ENCODE peak calls at places on chromosome 7, in six cellular contexts. One of them, this sample, is unnamed.

GRCh38 chr7:7183833-7184463 is 1.6 kb downstream of the C1GALT1 start:
- DNase-seq in ovary: no peak
- DNase-seq in thoracic aorta: no peak
- DNase-seq in esophagus muscularis mucosa: no peak
- DNase-seq in tibial artery: no peak
- DNase-seq in GM12864: no peak
- DNase-seq in this sample: no peak

GRCh38 chr7:101536232-101536631 is 92.9 kb downstream of the MYL10 start:
- DNase-seq in GM12864: no peak
- DNase-seq in ovary: no peak
- DNase-seq in tibial artery: no peak
- DNase-seq in thoracic aorta: no peak
- DNase-seq in esophagus muscularis mucosa: no peak
- DNase-seq in this sample: no peak

GRCh38 chr7:92517626-92518025 is 10.7 kb downstream of the PEX1 start:
- DNase-seq in tibial artery: no peak
- DNase-seq in esophagus muscularis mucosa: no peak
- DNase-seq in thoracic aorta: no peak
- DNase-seq in GM12864: no peak
- DNase-seq in ovary: no peak
- DNase-seq in this sample: no peak

GRCh38 chr7:44403176-44403759 is 77.9 kb upstream of the CAMK2B start:
- DNase-seq in esophagus muscularis mucosa: peak
- DNase-seq in tibial artery: no peak
- DNase-seq in GM12864: no peak
- DNase-seq in ovary: no peak
- DNase-seq in thoracic aorta: no peak
- DNase-seq in this sample: no peak

GRCh38 chr7:135147899-135148721 is at the start of gene TMEM140:
- DNase-seq in tibial artery: no peak
- DNase-seq in GM12864: no peak
- DNase-seq in thoracic aorta: no peak
- DNase-seq in ovary: no peak
- DNase-seq in esophagus muscularis mucosa: no peak
- DNase-seq in this sample: peak

GRCh38 chr7:139034855-139035587 is 821 bp downstream of the ZC3HAV1L start:
- DNase-seq in tibial artery: no peak
- DNase-seq in ovary: peak
- DNase-seq in esophagus muscularis mucosa: no peak
- DNase-seq in thoracic aorta: no peak
- DNase-seq in GM12864: no peak
- DNase-seq in this sample: peak

GRCh38 chr7:54963155-54963554 is 55.7 kb upstream of the EGFR start:
- DNase-seq in esophagus muscularis mucosa: no peak
- DNase-seq in GM12864: no peak
- DNase-seq in tibial artery: no peak
- DNase-seq in thoracic aorta: no peak
- DNase-seq in ovary: no peak
- DNase-seq in this sample: no peak

GRCh38 chr7:91892099-91892788 is 11.7 kb upstream of the MTERF1 start:
- DNase-seq in thoracic aorta: no peak
- DNase-seq in GM12864: no peak
- DNase-seq in ovary: no peak
- DNase-seq in tibial artery: no peak
- DNase-seq in esophagus muscularis mucosa: no peak
- DNase-seq in this sample: no peak

GRCh38 chr7:25187932-25188331 is 40.4 kb downstream of the NPVF start:
- DNase-seq in tibial artery: no peak
- DNase-seq in thoracic aorta: no peak
- DNase-seq in ovary: no peak
- DNase-seq in esophagus muscularis mucosa: no peak
- DNase-seq in GM12864: no peak
- DNase-seq in this sample: no peak

DNA sequence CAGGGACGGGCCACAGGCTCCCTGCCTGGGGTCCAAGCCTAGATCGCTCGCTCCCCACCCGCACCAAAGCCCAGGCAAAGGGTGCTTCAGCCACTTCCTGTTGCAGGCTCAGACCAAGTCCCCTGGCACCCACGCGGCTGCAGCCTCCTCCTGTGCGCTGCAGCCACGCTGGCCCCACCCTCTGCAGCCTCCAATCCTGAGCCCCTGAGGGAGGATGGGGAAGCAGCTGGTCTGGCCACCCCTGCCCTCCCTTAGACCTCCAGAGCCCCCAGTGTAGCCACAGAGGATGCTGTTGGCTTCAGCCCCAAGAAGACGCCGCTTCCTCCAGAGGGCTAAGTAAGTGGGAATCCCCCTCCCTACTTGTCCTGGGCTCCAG is 9.3 kb downstream of the LIMK1 start:
- DNase-seq in tibial artery: peak
- DNase-seq in GM12864: peak
- DNase-seq in ovary: peak
- DNase-seq in thoracic aorta: no peak
- DNase-seq in esophagus muscularis mucosa: no peak
- DNase-seq in this sample: peak
- H3K4me3 ChIP-seq in tibial artery: peak
- H3K4me3 ChIP-seq in GM12864: peak
- H3K4me3 ChIP-seq in ovary: no peak
- H3K4me3 ChIP-seq in thoracic aorta: peak
- H3K4me3 ChIP-seq in esophagus muscularis mucosa: peak
- H3K4me3 ChIP-seq in this sample: peak

DNA sequence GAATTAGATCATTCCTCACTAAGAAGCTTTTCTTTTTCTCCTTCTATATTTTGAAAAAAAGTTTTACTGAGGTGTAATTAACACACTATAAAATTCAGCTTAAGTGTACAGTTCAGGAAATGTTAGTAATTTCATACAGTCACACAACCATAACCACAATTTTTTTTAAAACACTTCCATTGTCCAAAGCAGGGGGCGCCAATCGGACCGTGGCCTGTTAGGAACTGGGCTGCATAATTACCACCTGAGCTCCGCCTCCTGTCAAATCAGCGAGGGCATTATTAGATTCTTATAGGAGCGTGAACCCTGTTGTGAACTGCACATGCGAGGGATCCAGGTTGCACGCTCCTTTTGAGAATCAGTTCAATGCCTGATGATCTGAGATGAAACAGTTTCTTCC is 427.1 kb downstream of the TFEC start:
- DNase-seq in GM12864: no peak
- DNase-seq in thoracic aorta: no peak
- DNase-seq in esophagus muscularis mucosa: no peak
- DNase-seq in tibial artery: no peak
- DNase-seq in ovary: no peak
- DNase-seq in this sample: no peak
- TF ChIP-seq CTCF in GM12864: no peak
- TF ChIP-seq CTCF in thoracic aorta: no peak
- TF ChIP-seq CTCF in esophagus muscularis mucosa: no peak
- TF ChIP-seq CTCF in tibial artery: no peak
- TF ChIP-seq CTCF in ovary: no peak
- TF ChIP-seq CTCF in this sample: no peak

GRCh38 chr7:149776305-149776704 is 2.9 kb upstream of the ZNF467 start:
- DNase-seq in thoracic aorta: no peak
- DNase-seq in GM12864: no peak
- DNase-seq in esophagus muscularis mucosa: no peak
- DNase-seq in ovary: no peak
- DNase-seq in tibial artery: no peak
- DNase-seq in this sample: no peak
- H3K4me3 ChIP-seq in thoracic aorta: no peak
- H3K4me3 ChIP-seq in GM12864: no peak
- H3K4me3 ChIP-seq in esophagus muscularis mucosa: peak
- H3K4me3 ChIP-seq in ovary: no peak
- H3K4me3 ChIP-seq in tibial artery: no peak
- H3K4me3 ChIP-seq in this sample: no peak

GRCh38 chr7:566100-566499 is 46.5 kb upstream of the PDGFA start:
- DNase-seq in thoracic aorta: no peak
- DNase-seq in ovary: no peak
- DNase-seq in esophagus muscularis mucosa: no peak
- DNase-seq in tibial artery: no peak
- DNase-seq in GM12864: no peak
- DNase-seq in this sample: no peak
- TF ChIP-seq CTCF in thoracic aorta: no peak
- TF ChIP-seq CTCF in ovary: no peak
- TF ChIP-seq CTCF in esophagus muscularis mucosa: no peak
- TF ChIP-seq CTCF in tibial artery: no peak
- TF ChIP-seq CTCF in GM12864: no peak
- TF ChIP-seq CTCF in this sample: no peak

DNA sequence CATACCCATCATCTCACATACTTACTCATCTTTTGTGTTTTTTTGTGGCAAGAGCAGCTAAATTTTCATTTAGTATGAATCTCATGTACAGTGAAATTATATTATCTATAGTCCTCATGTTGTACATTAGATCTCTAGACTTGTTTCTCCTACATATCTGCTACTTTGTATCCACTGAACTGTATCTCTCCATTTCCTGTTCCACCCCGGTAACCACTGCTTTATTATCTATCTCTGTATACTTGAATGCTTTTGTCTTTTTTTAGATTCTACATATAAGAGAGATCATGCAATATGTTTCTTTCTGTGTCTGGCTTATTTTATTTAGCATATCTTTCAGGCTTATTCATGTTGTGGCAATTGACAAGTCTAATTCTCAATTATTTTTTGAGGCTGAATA is 125.1 kb downstream of the ANKRD7 start:
- DNase-seq in tibial artery: no peak
- DNase-seq in thoracic aorta: no peak
- DNase-seq in ovary: no peak
- DNase-seq in esophagus muscularis mucosa: no peak
- DNase-seq in GM12864: no peak
- DNase-seq in this sample: no peak
- H3K4me3 ChIP-seq in tibial artery: no peak
- H3K4me3 ChIP-seq in thoracic aorta: no peak
- H3K4me3 ChIP-seq in ovary: no peak
- H3K4me3 ChIP-seq in esophagus muscularis mucosa: no peak
- H3K4me3 ChIP-seq in GM12864: no peak
- H3K4me3 ChIP-seq in this sample: no peak